ENCODE peak calls at places on chromosomes 13 and 19, in nine cellular contexts. One of them, this sample, is unnamed. For H3K9me3, the result is how much of the 10 kb centered on the place peaks cover.

GRCh38 chr19:42076375-42076944 is 494 bp downstream of the ZNF574 start:
- ATAC-seq in body of pancreas: no peak
- ATAC-seq in K562: no peak
- ATAC-seq in left lung: peak
- ATAC-seq in upper lobe of left lung: no peak
- ATAC-seq in lung: no peak
- ATAC-seq in T-helper 17 cell: peak
- ATAC-seq in GM12878: no peak
- ATAC-seq in A549: no peak
- ATAC-seq in this sample: peak

GRCh38 chr19:32396046-32396652 is 9.4 kb upstream of the DPY19L3 start:
- ATAC-seq in body of pancreas: no peak
- ATAC-seq in K562: no peak
- ATAC-seq in left lung: no peak
- ATAC-seq in upper lobe of left lung: no peak
- ATAC-seq in lung: no peak
- ATAC-seq in T-helper 17 cell: no peak
- ATAC-seq in GM12878: no peak
- ATAC-seq in A549: no peak
- ATAC-seq in this sample: no peak

GRCh38 chr19:55350620-55351315 is 3.8 kb downstream of the COX6B2 start:
- ATAC-seq in body of pancreas: no peak
- ATAC-seq in K562: no peak
- ATAC-seq in left lung: no peak
- ATAC-seq in upper lobe of left lung: no peak
- ATAC-seq in lung: no peak
- ATAC-seq in T-helper 17 cell: no peak
- ATAC-seq in GM12878: no peak
- ATAC-seq in A549: no peak
- ATAC-seq in this sample: no peak

GRCh38 chr19:40257096-40257517 is 28.0 kb downstream of the AKT2 start:
- ATAC-seq in body of pancreas: peak
- ATAC-seq in K562: no peak
- ATAC-seq in left lung: no peak
- ATAC-seq in upper lobe of left lung: no peak
- ATAC-seq in lung: no peak
- ATAC-seq in T-helper 17 cell: no peak
- ATAC-seq in GM12878: no peak
- ATAC-seq in A549: peak
- ATAC-seq in this sample: no peak

GRCh38 chr13:48595330-48596127 is 58.2 kb upstream of the CYSLTR2 start:
- ATAC-seq in body of pancreas: peak
- ATAC-seq in K562: peak
- ATAC-seq in left lung: peak
- ATAC-seq in upper lobe of left lung: peak
- ATAC-seq in lung: no peak
- ATAC-seq in T-helper 17 cell: peak
- ATAC-seq in GM12878: peak
- ATAC-seq in A549: peak
- ATAC-seq in this sample: peak

GRCh38 chr13:77728265-77728966 is 30.9 kb downstream of the SLAIN1 start:
- ATAC-seq in body of pancreas: no peak
- ATAC-seq in K562: no peak
- ATAC-seq in left lung: no peak
- ATAC-seq in upper lobe of left lung: no peak
- ATAC-seq in lung: no peak
- ATAC-seq in T-helper 17 cell: no peak
- ATAC-seq in GM12878: no peak
- ATAC-seq in A549: no peak
- ATAC-seq in this sample: no peak

GRCh38 chr13:74115138-74115537 is 19.1 kb downstream of the KLF12 start:
- ATAC-seq in body of pancreas: no peak
- ATAC-seq in K562: no peak
- ATAC-seq in left lung: no peak
- ATAC-seq in upper lobe of left lung: no peak
- ATAC-seq in lung: no peak
- ATAC-seq in T-helper 17 cell: no peak
- ATAC-seq in GM12878: no peak
- ATAC-seq in A549: no peak
- ATAC-seq in this sample: no peak

GRCh38 chr13:46170687-46171086 is 11.3 kb downstream of the LCP1 start:
- ATAC-seq in body of pancreas: no peak
- ATAC-seq in K562: peak
- ATAC-seq in left lung: no peak
- ATAC-seq in upper lobe of left lung: peak
- ATAC-seq in lung: no peak
- ATAC-seq in T-helper 17 cell: peak
- ATAC-seq in GM12878: no peak
- ATAC-seq in A549: no peak
- ATAC-seq in this sample: peak

GRCh38 chr19:8245869-8246835 is 37.0 kb downstream of the CERS4 start:
- ATAC-seq in body of pancreas: no peak
- ATAC-seq in K562: no peak
- ATAC-seq in left lung: no peak
- ATAC-seq in upper lobe of left lung: no peak
- ATAC-seq in lung: no peak
- ATAC-seq in T-helper 17 cell: no peak
- ATAC-seq in GM12878: no peak
- ATAC-seq in A549: no peak
- ATAC-seq in this sample: no peak

GRCh38 chr19:13599681-13600080 is 93.4 kb upstream of the CACNA1A start:
- ATAC-seq in body of pancreas: no peak
- ATAC-seq in K562: no peak
- ATAC-seq in left lung: no peak
- ATAC-seq in upper lobe of left lung: no peak
- ATAC-seq in lung: no peak
- ATAC-seq in T-helper 17 cell: no peak
- ATAC-seq in GM12878: no peak
- ATAC-seq in A549: no peak
- ATAC-seq in this sample: no peak

GRCh38 chr13:73948848-73949529 is 185.2 kb downstream of the KLF12 start:
- ATAC-seq in body of pancreas: no peak
- ATAC-seq in K562: no peak
- ATAC-seq in left lung: no peak
- ATAC-seq in upper lobe of left lung: no peak
- ATAC-seq in lung: no peak
- ATAC-seq in T-helper 17 cell: no peak
- ATAC-seq in GM12878: peak
- ATAC-seq in A549: no peak
- ATAC-seq in this sample: no peak

GRCh38 chr13:32737111-32737571 is 150.9 kb downstream of the PDS5B start:
- ATAC-seq in body of pancreas: no peak
- ATAC-seq in K562: no peak
- ATAC-seq in left lung: peak
- ATAC-seq in upper lobe of left lung: peak
- ATAC-seq in lung: no peak
- ATAC-seq in T-helper 17 cell: peak
- ATAC-seq in GM12878: peak
- ATAC-seq in A549: no peak
- ATAC-seq in this sample: no peak

GRCh38 chr13:95569966-95570365 is 17.4 kb downstream of the CLDN10 start:
- ATAC-seq in body of pancreas: no peak
- ATAC-seq in K562: no peak
- ATAC-seq in left lung: no peak
- ATAC-seq in upper lobe of left lung: no peak
- ATAC-seq in lung: no peak
- ATAC-seq in T-helper 17 cell: no peak
- ATAC-seq in GM12878: no peak
- ATAC-seq in A549: no peak
- ATAC-seq in this sample: no peak

GRCh38 chr13:86559915-86560314 is 760.7 kb upstream of the SLITRK6 start:
- ATAC-seq in body of pancreas: no peak
- ATAC-seq in K562: no peak
- ATAC-seq in left lung: no peak
- ATAC-seq in upper lobe of left lung: no peak
- ATAC-seq in lung: no peak
- ATAC-seq in T-helper 17 cell: no peak
- ATAC-seq in GM12878: no peak
- ATAC-seq in A549: no peak
- ATAC-seq in this sample: no peak

GRCh38 chr13:40375522-40376171 is 290.8 kb downstream of the FOXO1 start:
- ATAC-seq in body of pancreas: no peak
- ATAC-seq in K562: no peak
- ATAC-seq in left lung: peak
- ATAC-seq in upper lobe of left lung: peak
- ATAC-seq in lung: no peak
- ATAC-seq in T-helper 17 cell: no peak
- ATAC-seq in GM12878: no peak
- ATAC-seq in A549: no peak
- ATAC-seq in this sample: peak

GRCh38 chr19:9671654-9672053 is 3.2 kb downstream of the ZNF562 start:
- ATAC-seq in body of pancreas: no peak
- ATAC-seq in K562: no peak
- ATAC-seq in left lung: no peak
- ATAC-seq in upper lobe of left lung: no peak
- ATAC-seq in lung: no peak
- ATAC-seq in T-helper 17 cell: no peak
- ATAC-seq in GM12878: no peak
- ATAC-seq in A549: no peak
- ATAC-seq in this sample: no peak

GRCh38 chr13:45833663-45834062 is 17.9 kb downstream of the SIAH3 start:
- ATAC-seq in body of pancreas: peak
- ATAC-seq in K562: no peak
- ATAC-seq in left lung: peak
- ATAC-seq in upper lobe of left lung: no peak
- ATAC-seq in lung: no peak
- ATAC-seq in T-helper 17 cell: no peak
- ATAC-seq in GM12878: no peak
- ATAC-seq in A549: no peak
- ATAC-seq in this sample: peak

GRCh38 chr13:90238433-90238832 is 1109.1 kb upstream of the MIR17HG start:
- ATAC-seq in body of pancreas: no peak
- ATAC-seq in K562: no peak
- ATAC-seq in left lung: no peak
- ATAC-seq in upper lobe of left lung: no peak
- ATAC-seq in lung: no peak
- ATAC-seq in T-helper 17 cell: no peak
- ATAC-seq in GM12878: no peak
- ATAC-seq in A549: no peak
- ATAC-seq in this sample: no peak

GRCh38 chr13:48220592-48221300 is 12.3 kb upstream of the ITM2B start:
- ATAC-seq in body of pancreas: no peak
- ATAC-seq in K562: no peak
- ATAC-seq in left lung: no peak
- ATAC-seq in upper lobe of left lung: no peak
- ATAC-seq in lung: no peak
- ATAC-seq in T-helper 17 cell: peak
- ATAC-seq in GM12878: no peak
- ATAC-seq in A549: no peak
- ATAC-seq in this sample: no peak

GRCh38 chr19:49094505-49095482 is 9.5 kb downstream of the SNRNP70 start:
- ATAC-seq in body of pancreas: no peak
- ATAC-seq in K562: no peak
- ATAC-seq in left lung: no peak
- ATAC-seq in upper lobe of left lung: no peak
- ATAC-seq in lung: no peak
- ATAC-seq in T-helper 17 cell: no peak
- ATAC-seq in GM12878: no peak
- ATAC-seq in A549: peak
- ATAC-seq in this sample: no peak

GRCh38 chr19:53012006-53012405 is 1.7 kb upstream of the ERVV-1 start:
- ATAC-seq in body of pancreas: no peak
- ATAC-seq in K562: no peak
- ATAC-seq in left lung: no peak
- ATAC-seq in upper lobe of left lung: no peak
- ATAC-seq in lung: no peak
- ATAC-seq in T-helper 17 cell: no peak
- ATAC-seq in GM12878: no peak
- ATAC-seq in A549: no peak
- ATAC-seq in this sample: no peak

GRCh38 chr19:38206006-38206745 is 17.8 kb downstream of the DPF1 start:
- ATAC-seq in body of pancreas: no peak
- ATAC-seq in K562: no peak
- ATAC-seq in left lung: no peak
- ATAC-seq in upper lobe of left lung: no peak
- ATAC-seq in lung: no peak
- ATAC-seq in T-helper 17 cell: no peak
- ATAC-seq in GM12878: no peak
- ATAC-seq in A549: no peak
- ATAC-seq in this sample: no peak

GRCh38 chr19:44196772-44197171 is 15.6 kb upstream of the ZNF227 start:
- ATAC-seq in body of pancreas: no peak
- ATAC-seq in K562: no peak
- ATAC-seq in left lung: no peak
- ATAC-seq in upper lobe of left lung: no peak
- ATAC-seq in lung: no peak
- ATAC-seq in T-helper 17 cell: no peak
- ATAC-seq in GM12878: no peak
- ATAC-seq in A549: no peak
- ATAC-seq in this sample: no peak
- H3K9me3 ChIP-seq in body of pancreas: under half
- H3K9me3 ChIP-seq in K562: under half
- H3K9me3 ChIP-seq in left lung: half or more
- H3K9me3 ChIP-seq in upper lobe of left lung: under half
- H3K9me3 ChIP-seq in lung: under half
- H3K9me3 ChIP-seq in T-helper 17 cell: under half
- H3K9me3 ChIP-seq in GM12878: under half
- H3K9me3 ChIP-seq in A549: under half
- H3K9me3 ChIP-seq in this sample: under half

GRCh38 chr19:15669440-15669839 is 3.4 kb upstream of the CYP4F12 start:
- ATAC-seq in body of pancreas: no peak
- ATAC-seq in K562: no peak
- ATAC-seq in left lung: no peak
- ATAC-seq in upper lobe of left lung: no peak
- ATAC-seq in lung: no peak
- ATAC-seq in T-helper 17 cell: no peak
- ATAC-seq in GM12878: no peak
- ATAC-seq in A549: no peak
- ATAC-seq in this sample: no peak
- H3K9me3 ChIP-seq in body of pancreas: under half
- H3K9me3 ChIP-seq in K562: under half
- H3K9me3 ChIP-seq in left lung: under half
- H3K9me3 ChIP-seq in upper lobe of left lung: under half
- H3K9me3 ChIP-seq in lung: under half
- H3K9me3 ChIP-seq in T-helper 17 cell: under half
- H3K9me3 ChIP-seq in GM12878: under half
- H3K9me3 ChIP-seq in A549: under half
- H3K9me3 ChIP-seq in this sample: under half

GRCh38 chr13:111868716-111869115 is 198.2 kb upstream of the SOX1 start:
- ATAC-seq in body of pancreas: no peak
- ATAC-seq in K562: no peak
- ATAC-seq in left lung: no peak
- ATAC-seq in upper lobe of left lung: no peak
- ATAC-seq in lung: no peak
- ATAC-seq in T-helper 17 cell: no peak
- ATAC-seq in GM12878: no peak
- ATAC-seq in A549: no peak
- ATAC-seq in this sample: no peak
- H3K9me3 ChIP-seq in body of pancreas: under half
- H3K9me3 ChIP-seq in K562: under half
- H3K9me3 ChIP-seq in left lung: under half
- H3K9me3 ChIP-seq in upper lobe of left lung: under half
- H3K9me3 ChIP-seq in lung: under half
- H3K9me3 ChIP-seq in T-helper 17 cell: under half
- H3K9me3 ChIP-seq in GM12878: under half
- H3K9me3 ChIP-seq in A549: under half
- H3K9me3 ChIP-seq in this sample: under half

DNA sequence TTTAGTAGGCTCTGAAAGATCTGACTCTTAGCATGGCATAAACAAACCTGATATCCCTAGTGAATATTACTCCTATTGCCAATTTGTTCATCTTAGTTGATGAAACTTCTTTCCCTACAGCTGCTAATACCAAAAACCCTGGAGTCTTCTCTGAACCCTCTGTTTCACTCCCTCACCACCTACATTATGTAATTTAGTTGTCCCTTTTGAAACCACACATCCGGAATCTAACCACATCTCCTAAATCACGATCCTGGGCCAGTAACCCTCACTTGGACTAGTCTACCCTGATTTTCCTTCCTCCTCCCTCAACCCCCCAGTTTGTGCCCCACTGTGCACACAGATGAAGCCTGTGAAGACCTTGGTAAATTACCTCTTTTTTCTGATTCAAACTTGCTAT is 1.2 kb downstream of the ZNF256 start:
- ATAC-seq in body of pancreas: no peak
- ATAC-seq in K562: no peak
- ATAC-seq in left lung: no peak
- ATAC-seq in upper lobe of left lung: no peak
- ATAC-seq in lung: no peak
- ATAC-seq in T-helper 17 cell: no peak
- ATAC-seq in GM12878: no peak
- ATAC-seq in A549: no peak
- ATAC-seq in this sample: no peak
- H3K9me3 ChIP-seq in body of pancreas: under half
- H3K9me3 ChIP-seq in K562: under half
- H3K9me3 ChIP-seq in left lung: half or more
- H3K9me3 ChIP-seq in upper lobe of left lung: under half
- H3K9me3 ChIP-seq in lung: half or more
- H3K9me3 ChIP-seq in T-helper 17 cell: under half
- H3K9me3 ChIP-seq in GM12878: under half
- H3K9me3 ChIP-seq in A549: half or more
- H3K9me3 ChIP-seq in this sample: under half